ENCODE peak calls at places on chromosome 18, in four cellular contexts. One of them, this sample, is unnamed. For H3K4me1, the result is how much of the 10 kb centered on the place peaks cover.

GRCh38 chr18:48607049-48607984 is 68.5 kb downstream of the CTIF start:
- DNase-seq in right atrium auricular region: no peak
- DNase-seq in endodermal cell: no peak
- DNase-seq in IMR-90: peak
- DNase-seq in this sample: no peak

GRCh38 chr18:58438984-58439311 is 189.9 kb downstream of the ALPK2 start:
- DNase-seq in endodermal cell: no peak
- DNase-seq in IMR-90: no peak
- DNase-seq in right atrium auricular region: no peak
- DNase-seq in this sample: peak

GRCh38 chr18:22250026-22250425 is 80.6 kb downstream of the GATA6 start:
- DNase-seq in right atrium auricular region: no peak
- DNase-seq in endodermal cell: no peak
- DNase-seq in IMR-90: no peak
- DNase-seq in this sample: no peak

GRCh38 chr18:37577051-37577611 is 11.5 kb upstream of the CELF4 start:
- DNase-seq in right atrium auricular region: no peak
- DNase-seq in IMR-90: no peak
- DNase-seq in endodermal cell: peak
- DNase-seq in this sample: no peak

GRCh38 chr18:25896178-25896780 is 194.1 kb downstream of the SS18 start:
- DNase-seq in endodermal cell: peak
- DNase-seq in IMR-90: peak
- DNase-seq in right atrium auricular region: no peak
- DNase-seq in this sample: no peak

GRCh38 chr18:61825386-61825785 is 67.4 kb downstream of the RNF152 start:
- DNase-seq in IMR-90: peak
- DNase-seq in right atrium auricular region: no peak
- DNase-seq in endodermal cell: no peak
- DNase-seq in this sample: no peak

GRCh38 chr18:58699551-58699950 is 28.3 kb downstream of the MALT1 start:
- DNase-seq in endodermal cell: no peak
- DNase-seq in IMR-90: no peak
- DNase-seq in right atrium auricular region: no peak
- DNase-seq in this sample: no peak

GRCh38 chr18:48894266-48894600 is 56.5 kb downstream of the SMAD7 start:
- DNase-seq in right atrium auricular region: no peak
- DNase-seq in endodermal cell: no peak
- DNase-seq in IMR-90: no peak
- DNase-seq in this sample: no peak

GRCh38 chr18:12327510-12328178 is 19.6 kb downstream of the TUBB6 start:
- DNase-seq in right atrium auricular region: peak
- DNase-seq in endodermal cell: peak
- DNase-seq in IMR-90: peak
- DNase-seq in this sample: peak

GRCh38 chr18:8730080-8730827 is 24.9 kb downstream of the MTCL1 start:
- DNase-seq in endodermal cell: no peak
- DNase-seq in right atrium auricular region: peak
- DNase-seq in IMR-90: peak
- DNase-seq in this sample: no peak

GRCh38 chr18:6239716-6240115 is 175.0 kb downstream of the L3MBTL4 start:
- DNase-seq in endodermal cell: no peak
- DNase-seq in IMR-90: no peak
- DNase-seq in right atrium auricular region: no peak
- DNase-seq in this sample: no peak

GRCh38 chr18:43077510-43078290 is 37.8 kb downstream of the RIT2 start:
- DNase-seq in right atrium auricular region: no peak
- DNase-seq in IMR-90: no peak
- DNase-seq in endodermal cell: no peak
- DNase-seq in this sample: no peak

GRCh38 chr18:5895886-5896740 is 791 bp upstream of the TMEM200C start:
- DNase-seq in IMR-90: peak
- DNase-seq in right atrium auricular region: no peak
- DNase-seq in endodermal cell: peak
- DNase-seq in this sample: no peak

GRCh38 chr18:74478316-74478715 is 17.8 kb upstream of the CNDP2 start:
- DNase-seq in endodermal cell: no peak
- DNase-seq in IMR-90: no peak
- DNase-seq in right atrium auricular region: peak
- DNase-seq in this sample: no peak
- H3K4me1 ChIP-seq in endodermal cell: under half
- H3K4me1 ChIP-seq in IMR-90: under half
- H3K4me1 ChIP-seq in right atrium auricular region: under half
- H3K4me1 ChIP-seq in this sample: under half

GRCh38 chr18:41312241-41312590 is 642.8 kb upstream of the PIK3C3 start:
- DNase-seq in IMR-90: no peak
- DNase-seq in endodermal cell: no peak
- DNase-seq in right atrium auricular region: no peak
- DNase-seq in this sample: no peak
- H3K27ac ChIP-seq in IMR-90: no peak
- H3K27ac ChIP-seq in endodermal cell: no peak
- H3K27ac ChIP-seq in right atrium auricular region: no peak
- H3K27ac ChIP-seq in this sample: no peak

GRCh38 chr18:56532176-56532840 is 106.1 kb downstream of the TXNL1 start:
- DNase-seq in IMR-90: peak
- DNase-seq in endodermal cell: no peak
- DNase-seq in right atrium auricular region: no peak
- DNase-seq in this sample: no peak
- H3K4me3 ChIP-seq in IMR-90: no peak
- H3K4me3 ChIP-seq in endodermal cell: no peak
- H3K4me3 ChIP-seq in right atrium auricular region: no peak
- H3K4me3 ChIP-seq in this sample: no peak

GRCh38 chr18:35454803-35455202 is 43.0 kb downstream of the INO80C start:
- DNase-seq in right atrium auricular region: no peak
- DNase-seq in endodermal cell: no peak
- DNase-seq in IMR-90: no peak
- DNase-seq in this sample: no peak

GRCh38 chr18:35458677-35459441 is 38.9 kb downstream of the INO80C start:
- DNase-seq in endodermal cell: peak
- DNase-seq in IMR-90: peak
- DNase-seq in right atrium auricular region: peak
- DNase-seq in this sample: no peak

GRCh38 chr18:35458271-35458670 is 39.5 kb downstream of the INO80C start:
- DNase-seq in endodermal cell: no peak
- DNase-seq in right atrium auricular region: no peak
- DNase-seq in IMR-90: no peak
- DNase-seq in this sample: no peak

GRCh38 chr18:35456181-35456850 is 41.4 kb downstream of the INO80C start:
- DNase-seq in IMR-90: peak
- DNase-seq in endodermal cell: no peak
- DNase-seq in right atrium auricular region: no peak
- DNase-seq in this sample: no peak

DNA sequence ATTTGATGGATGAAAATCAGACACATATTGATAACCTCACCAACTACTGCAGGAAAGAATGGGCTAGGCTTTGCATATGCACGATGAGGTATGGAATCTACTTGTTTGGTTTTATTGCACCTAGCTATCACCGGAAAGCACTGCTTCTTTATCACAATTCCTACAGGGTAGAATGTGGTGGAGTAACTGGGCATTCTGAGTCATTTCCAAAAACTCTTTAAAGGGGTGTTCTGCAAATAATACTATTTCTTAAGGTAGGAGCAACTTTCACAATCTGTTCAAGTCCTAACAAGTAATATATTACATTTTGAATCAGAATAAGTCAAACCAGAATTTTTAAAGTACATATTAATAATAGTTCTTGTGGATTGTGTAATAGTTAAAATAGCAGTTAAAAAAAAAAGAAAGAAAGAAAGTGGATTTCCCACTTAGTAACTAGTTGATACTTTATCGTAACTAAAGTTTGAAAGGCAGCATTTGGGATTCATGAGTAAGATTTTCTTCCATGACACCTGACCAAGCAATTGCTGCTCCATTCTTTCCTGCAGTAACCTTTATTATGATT is 40.5 kb downstream of the INO80C start:
- DNase-seq in IMR-90: no peak
- DNase-seq in endodermal cell: no peak
- DNase-seq in right atrium auricular region: no peak
- DNase-seq in this sample: no peak
- H3K4me1 ChIP-seq in IMR-90: under half
- H3K4me1 ChIP-seq in endodermal cell: under half
- H3K4me1 ChIP-seq in right atrium auricular region: under half
- H3K4me1 ChIP-seq in this sample: under half

DNA sequence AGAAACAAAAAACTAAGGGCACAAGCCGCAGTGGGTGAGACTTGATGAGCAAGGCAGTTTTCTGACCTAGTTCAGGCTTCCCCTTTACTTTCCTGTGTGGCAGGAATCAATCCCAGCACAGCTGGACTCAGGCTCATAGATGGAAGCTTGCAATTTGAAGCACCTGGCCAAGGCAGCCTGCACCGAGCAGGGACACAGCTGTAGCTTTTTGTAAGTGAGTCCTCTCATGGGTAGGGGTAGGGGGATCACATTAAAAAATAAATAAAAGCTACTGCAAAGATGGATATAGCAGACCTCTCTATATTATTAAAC is 329.2 kb downstream of the DLGAP1 start:
- DNase-seq in right atrium auricular region: no peak
- DNase-seq in endodermal cell: no peak
- DNase-seq in IMR-90: no peak
- DNase-seq in this sample: no peak
- H3K27ac ChIP-seq in right atrium auricular region: no peak
- H3K27ac ChIP-seq in endodermal cell: peak
- H3K27ac ChIP-seq in IMR-90: no peak
- H3K27ac ChIP-seq in this sample: no peak

GRCh38 chr18:50024466-50024865 is 170.5 kb downstream of the MYO5B start:
- DNase-seq in right atrium auricular region: no peak
- DNase-seq in endodermal cell: no peak
- DNase-seq in IMR-90: no peak
- DNase-seq in this sample: no peak
- H3K4me3 ChIP-seq in right atrium auricular region: no peak
- H3K4me3 ChIP-seq in endodermal cell: no peak
- H3K4me3 ChIP-seq in IMR-90: no peak
- H3K4me3 ChIP-seq in this sample: no peak

GRCh38 chr18:23591011-23591410 is 4.7 kb upstream of the NPC1 start:
- DNase-seq in right atrium auricular region: no peak
- DNase-seq in endodermal cell: no peak
- DNase-seq in IMR-90: peak
- DNase-seq in this sample: no peak

GRCh38 chr18:23586249-23587196 is at the start of gene NPC1:
- DNase-seq in endodermal cell: peak
- DNase-seq in IMR-90: peak
- DNase-seq in right atrium auricular region: peak
- DNase-seq in this sample: peak

GRCh38 chr18:23587220-23587642 is 925 bp upstream of the NPC1 start:
- DNase-seq in IMR-90: no peak
- DNase-seq in endodermal cell: no peak
- DNase-seq in right atrium auricular region: no peak
- DNase-seq in this sample: no peak

GRCh38 chr18:23585897-23586248 is 433 bp downstream of the NPC1 start:
- DNase-seq in endodermal cell: no peak
- DNase-seq in right atrium auricular region: no peak
- DNase-seq in IMR-90: peak
- DNase-seq in this sample: peak

DNA sequence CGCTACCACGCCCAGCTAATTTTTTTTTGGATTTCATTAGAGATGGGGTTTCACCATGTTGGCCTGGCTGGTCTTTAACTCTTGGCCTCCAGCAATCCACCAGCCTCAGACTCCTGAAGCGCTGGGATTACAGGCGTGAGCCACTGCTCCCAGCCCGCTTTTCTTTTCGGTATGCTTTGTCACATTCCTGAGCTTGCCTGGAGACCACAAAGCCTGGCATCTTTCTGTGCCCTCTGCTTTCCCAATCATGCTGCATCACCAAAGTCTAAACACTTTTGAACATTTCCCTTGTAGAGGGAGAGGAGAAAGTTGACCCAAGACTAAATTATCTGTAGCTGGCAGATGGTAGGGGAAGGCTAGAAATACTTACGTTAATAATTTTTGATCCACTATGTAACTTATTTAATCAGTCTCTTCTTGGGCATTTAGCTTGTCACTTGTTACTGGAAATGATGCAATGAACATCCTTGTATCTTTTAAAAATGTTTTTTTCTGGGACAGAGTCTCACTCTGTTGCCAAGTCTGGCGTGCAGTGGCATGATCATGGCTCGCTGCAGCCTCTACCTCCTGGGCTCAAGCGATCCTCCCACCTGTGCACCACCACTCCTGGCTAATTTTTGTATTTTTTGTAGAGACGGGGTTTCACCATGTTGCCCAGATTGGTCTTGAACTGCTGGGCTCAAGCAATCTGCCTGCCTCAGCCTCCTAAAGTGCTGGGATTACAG is 2.7 kb upstream of the NPC1 start:
- DNase-seq in IMR-90: no peak
- DNase-seq in endodermal cell: peak
- DNase-seq in right atrium auricular region: no peak
- DNase-seq in this sample: no peak
- H3K4me1 ChIP-seq in IMR-90: under half
- H3K4me1 ChIP-seq in endodermal cell: under half
- H3K4me1 ChIP-seq in right atrium auricular region: under half
- H3K4me1 ChIP-seq in this sample: under half

GRCh38 chr18:32468147-32468845 is 2.4 kb downstream of the GAREM1 start:
- DNase-seq in right atrium auricular region: no peak
- DNase-seq in endodermal cell: no peak
- DNase-seq in IMR-90: no peak
- DNase-seq in this sample: no peak
- H3K27ac ChIP-seq in right atrium auricular region: peak
- H3K27ac ChIP-seq in endodermal cell: no peak
- H3K27ac ChIP-seq in IMR-90: no peak
- H3K27ac ChIP-seq in this sample: no peak

GRCh38 chr18:905948-906415 is 1.3 kb downstream of the ADCYAP1 start:
- DNase-seq in endodermal cell: peak
- DNase-seq in IMR-90: no peak
- DNase-seq in right atrium auricular region: no peak
- DNase-seq in this sample: no peak
- H3K4me3 ChIP-seq in endodermal cell: peak
- H3K4me3 ChIP-seq in IMR-90: no peak
- H3K4me3 ChIP-seq in right atrium auricular region: no peak
- H3K4me3 ChIP-seq in this sample: no peak